ENCODE peak calls at places on chromosomes 16 and 17, in nine cellular contexts. One of them, this sample, is unnamed.

GRCh38 chr17:57911834-57912673 is 43.2 kb downstream of the CUEDC1 start:
- DNase-seq in sigmoid colon: peak; percentile 97
- DNase-seq in left ventricle myocardium inferior: peak; percentile 94
- DNase-seq in ovary: peak; percentile 61
- DNase-seq in uterus: peak; percentile 88
- DNase-seq in fibroblast of lung: peak; percentile 58
- DNase-seq in lung: peak; percentile 88
- DNase-seq in lower lobe of right lung: peak; percentile 90
- DNase-seq in heart left ventricle: peak; percentile 94
- DNase-seq in this sample: peak; percentile 67

GRCh38 chr16:31879937-31880321 is 6.3 kb downstream of the ZNF267 start:
- DNase-seq in uterus: no peak
- DNase-seq in left ventricle myocardium inferior: no peak
- DNase-seq in ovary: no peak
- DNase-seq in lung: no peak
- DNase-seq in heart left ventricle: no peak
- DNase-seq in sigmoid colon: no peak
- DNase-seq in lower lobe of right lung: no peak
- DNase-seq in fibroblast of lung: no peak
- DNase-seq in this sample: no peak

GRCh38 chr16:53775821-53776431 is 72.0 kb downstream of the FTO start:
- DNase-seq in uterus: peak; percentile 44
- DNase-seq in left ventricle myocardium inferior: peak; percentile 21
- DNase-seq in ovary: no peak
- DNase-seq in fibroblast of lung: peak; percentile 90
- DNase-seq in lung: peak; percentile 80
- DNase-seq in sigmoid colon: no peak
- DNase-seq in heart left ventricle: peak; percentile 30
- DNase-seq in lower lobe of right lung: no peak
- DNase-seq in this sample: peak; percentile 82

GRCh38 chr17:43908111-43908721 is 880 bp upstream of the MPP2 start:
- DNase-seq in fibroblast of lung: peak; percentile 83
- DNase-seq in heart left ventricle: peak; percentile 76
- DNase-seq in sigmoid colon: peak; percentile 93
- DNase-seq in ovary: peak; percentile 47
- DNase-seq in lung: peak; percentile 45
- DNase-seq in lower lobe of right lung: peak; percentile 53
- DNase-seq in uterus: peak; percentile 82
- DNase-seq in left ventricle myocardium inferior: peak; percentile 69
- DNase-seq in this sample: peak; percentile 41

GRCh38 chr17:57672205-57672632 is 72.9 kb downstream of the CCDC182 start:
- DNase-seq in sigmoid colon: no peak
- DNase-seq in left ventricle myocardium inferior: no peak
- DNase-seq in heart left ventricle: peak; percentile 9
- DNase-seq in uterus: no peak
- DNase-seq in ovary: no peak
- DNase-seq in lung: no peak
- DNase-seq in fibroblast of lung: no peak
- DNase-seq in lower lobe of right lung: no peak
- DNase-seq in this sample: no peak

GRCh38 chr17:75365009-75365930 is 40.2 kb downstream of the GRB2 start:
- DNase-seq in lung: no peak
- DNase-seq in lower lobe of right lung: no peak
- DNase-seq in uterus: no peak
- DNase-seq in left ventricle myocardium inferior: no peak
- DNase-seq in ovary: no peak
- DNase-seq in sigmoid colon: no peak
- DNase-seq in heart left ventricle: no peak
- DNase-seq in fibroblast of lung: no peak
- DNase-seq in this sample: peak; percentile 20

GRCh38 chr17:32546031-32546444 is 59.2 kb downstream of the CDK5R1 start:
- DNase-seq in ovary: no peak
- DNase-seq in lower lobe of right lung: no peak
- DNase-seq in lung: no peak
- DNase-seq in fibroblast of lung: no peak
- DNase-seq in uterus: no peak
- DNase-seq in heart left ventricle: no peak
- DNase-seq in left ventricle myocardium inferior: no peak
- DNase-seq in sigmoid colon: no peak
- DNase-seq in this sample: no peak

GRCh38 chr17:48472485-48473281 is 42.7 kb upstream of the SKAP1 start:
- DNase-seq in left ventricle myocardium inferior: no peak
- DNase-seq in lower lobe of right lung: no peak
- DNase-seq in lung: no peak
- DNase-seq in fibroblast of lung: no peak
- DNase-seq in uterus: no peak
- DNase-seq in ovary: no peak
- DNase-seq in heart left ventricle: no peak
- DNase-seq in sigmoid colon: no peak
- DNase-seq in this sample: peak; percentile 53

GRCh38 chr17:82458885-82459424 is 414 bp downstream of the NARF start:
- DNase-seq in lung: no peak
- DNase-seq in heart left ventricle: no peak
- DNase-seq in left ventricle myocardium inferior: no peak
- DNase-seq in fibroblast of lung: no peak
- DNase-seq in sigmoid colon: peak; percentile 71
- DNase-seq in lower lobe of right lung: no peak
- DNase-seq in ovary: no peak
- DNase-seq in uterus: no peak
- DNase-seq in this sample: peak; percentile 59

GRCh38 chr17:2282297-2282873 is 21.2 kb downstream of the SMG6 start:
- DNase-seq in heart left ventricle: no peak
- DNase-seq in fibroblast of lung: peak; percentile 91
- DNase-seq in lower lobe of right lung: no peak
- DNase-seq in ovary: no peak
- DNase-seq in left ventricle myocardium inferior: no peak
- DNase-seq in sigmoid colon: no peak
- DNase-seq in uterus: no peak
- DNase-seq in lung: no peak
- DNase-seq in this sample: peak; percentile 71

GRCh38 chr16:86353185-86353584 is 157.1 kb upstream of the FOXF1 start:
- DNase-seq in heart left ventricle: no peak
- DNase-seq in uterus: no peak
- DNase-seq in lung: no peak
- DNase-seq in fibroblast of lung: peak; percentile 80
- DNase-seq in left ventricle myocardium inferior: no peak
- DNase-seq in sigmoid colon: no peak
- DNase-seq in lower lobe of right lung: no peak
- DNase-seq in ovary: no peak
- DNase-seq in this sample: no peak

GRCh38 chr17:65994679-65995078 is 197.3 kb downstream of the CEP112 start:
- DNase-seq in lower lobe of right lung: no peak
- DNase-seq in heart left ventricle: no peak
- DNase-seq in fibroblast of lung: no peak
- DNase-seq in uterus: no peak
- DNase-seq in left ventricle myocardium inferior: no peak
- DNase-seq in ovary: no peak
- DNase-seq in lung: no peak
- DNase-seq in sigmoid colon: no peak
- DNase-seq in this sample: no peak

GRCh38 chr17:49932131-49932723 is 36.8 kb upstream of the DLX4 start:
- DNase-seq in ovary: no peak
- DNase-seq in left ventricle myocardium inferior: no peak
- DNase-seq in uterus: no peak
- DNase-seq in heart left ventricle: no peak
- DNase-seq in lower lobe of right lung: no peak
- DNase-seq in fibroblast of lung: no peak
- DNase-seq in lung: no peak
- DNase-seq in sigmoid colon: no peak
- DNase-seq in this sample: no peak

GRCh38 chr16:73337897-73338296 is 290.0 kb upstream of the ZFHX3 start:
- DNase-seq in left ventricle myocardium inferior: no peak
- DNase-seq in fibroblast of lung: no peak
- DNase-seq in uterus: no peak
- DNase-seq in lung: no peak
- DNase-seq in sigmoid colon: no peak
- DNase-seq in ovary: no peak
- DNase-seq in heart left ventricle: no peak
- DNase-seq in lower lobe of right lung: no peak
- DNase-seq in this sample: no peak

GRCh38 chr16:74844041-74844826 is 69.6 kb upstream of the FA2H start:
- DNase-seq in fibroblast of lung: no peak
- DNase-seq in heart left ventricle: no peak
- DNase-seq in lung: no peak
- DNase-seq in lower lobe of right lung: no peak
- DNase-seq in sigmoid colon: no peak
- DNase-seq in uterus: no peak
- DNase-seq in ovary: no peak
- DNase-seq in left ventricle myocardium inferior: no peak
- DNase-seq in this sample: no peak

GRCh38 chr16:7332611-7333010 is at the start of gene RBFOX1:
- DNase-seq in sigmoid colon: no peak
- DNase-seq in left ventricle myocardium inferior: no peak
- DNase-seq in ovary: no peak
- DNase-seq in fibroblast of lung: no peak
- DNase-seq in lung: no peak
- DNase-seq in uterus: no peak
- DNase-seq in heart left ventricle: no peak
- DNase-seq in lower lobe of right lung: no peak
- DNase-seq in this sample: no peak

GRCh38 chr17:13474073-13474800 is 127.5 kb downstream of the HS3ST3A1 start:
- DNase-seq in sigmoid colon: no peak
- DNase-seq in fibroblast of lung: no peak
- DNase-seq in heart left ventricle: no peak
- DNase-seq in left ventricle myocardium inferior: no peak
- DNase-seq in lung: no peak
- DNase-seq in uterus: no peak
- DNase-seq in lower lobe of right lung: no peak
- DNase-seq in ovary: no peak
- DNase-seq in this sample: no peak

GRCh38 chr17:391850-392249 is 39.2 kb upstream of the RPH3AL start:
- DNase-seq in sigmoid colon: no peak
- DNase-seq in fibroblast of lung: no peak
- DNase-seq in lung: no peak
- DNase-seq in ovary: no peak
- DNase-seq in left ventricle myocardium inferior: no peak
- DNase-seq in uterus: no peak
- DNase-seq in heart left ventricle: no peak
- DNase-seq in lower lobe of right lung: no peak
- DNase-seq in this sample: no peak

GRCh38 chr17:42388381-42389134 is at the start of gene STAT3:
- DNase-seq in lung: peak; percentile 100
- DNase-seq in heart left ventricle: peak; percentile 100
- DNase-seq in uterus: peak; percentile 100
- DNase-seq in lower lobe of right lung: peak; percentile 100
- DNase-seq in left ventricle myocardium inferior: peak; percentile 100
- DNase-seq in ovary: peak; percentile 100
- DNase-seq in sigmoid colon: peak; percentile 100
- DNase-seq in fibroblast of lung: peak; percentile 100
- DNase-seq in this sample: peak; percentile 100

GRCh38 chr17:31857920-31858646 is 961 bp downstream of the COPRS start:
- DNase-seq in ovary: no peak
- DNase-seq in lower lobe of right lung: no peak
- DNase-seq in sigmoid colon: no peak
- DNase-seq in heart left ventricle: no peak
- DNase-seq in uterus: no peak
- DNase-seq in lung: no peak
- DNase-seq in left ventricle myocardium inferior: no peak
- DNase-seq in fibroblast of lung: no peak
- DNase-seq in this sample: no peak

GRCh38 chr17:81419886-81420768 is 24.9 kb downstream of the BAHCC1 start:
- DNase-seq in sigmoid colon: peak; percentile 85
- DNase-seq in lower lobe of right lung: no peak
- DNase-seq in left ventricle myocardium inferior: peak; percentile 46
- DNase-seq in uterus: peak; percentile 66
- DNase-seq in heart left ventricle: no peak
- DNase-seq in fibroblast of lung: peak; percentile 37
- DNase-seq in ovary: no peak
- DNase-seq in lung: no peak
- DNase-seq in this sample: no peak
- H3K4me1 ChIP-seq in sigmoid colon: no peaks in the 10 kb centered on the region
- H3K4me1 ChIP-seq in lower lobe of right lung: peaks cover 68% of the 10 kb centered on the region
- H3K4me1 ChIP-seq in left ventricle myocardium inferior: peaks cover 81% of the 10 kb centered on the region
- H3K4me1 ChIP-seq in uterus: peaks cover 58% of the 10 kb centered on the region
- H3K4me1 ChIP-seq in heart left ventricle: peaks cover 64% of the 10 kb centered on the region
- H3K4me1 ChIP-seq in fibroblast of lung: peaks cover 59% of the 10 kb centered on the region
- H3K4me1 ChIP-seq in ovary: peaks cover 48% of the 10 kb centered on the region
- H3K4me1 ChIP-seq in lung: peaks cover 42% of the 10 kb centered on the region
- H3K4me1 ChIP-seq in this sample: peaks cover 83% of the 10 kb centered on the region

GRCh38 chr16:84546669-84547538 is 42.4 kb upstream of the MEAK7 start:
- DNase-seq in ovary: no peak
- DNase-seq in left ventricle myocardium inferior: no peak
- DNase-seq in heart left ventricle: no peak
- DNase-seq in uterus: no peak
- DNase-seq in lower lobe of right lung: peak; percentile 13
- DNase-seq in lung: no peak
- DNase-seq in fibroblast of lung: no peak
- DNase-seq in sigmoid colon: no peak
- DNase-seq in this sample: no peak
- H3K4me3 ChIP-seq in ovary: no peak overlapping the region
- H3K4me3 ChIP-seq in left ventricle myocardium inferior: no peak overlapping the region
- H3K4me3 ChIP-seq in heart left ventricle: no peak overlapping the region
- H3K4me3 ChIP-seq in uterus: no peak overlapping the region
- H3K4me3 ChIP-seq in lower lobe of right lung: no peak overlapping the region
- H3K4me3 ChIP-seq in lung: no peak overlapping the region
- H3K4me3 ChIP-seq in fibroblast of lung: no peak overlapping the region
- H3K4me3 ChIP-seq in sigmoid colon: no peak overlapping the region
- H3K4me3 ChIP-seq in this sample: no peak overlapping the region

DNA sequence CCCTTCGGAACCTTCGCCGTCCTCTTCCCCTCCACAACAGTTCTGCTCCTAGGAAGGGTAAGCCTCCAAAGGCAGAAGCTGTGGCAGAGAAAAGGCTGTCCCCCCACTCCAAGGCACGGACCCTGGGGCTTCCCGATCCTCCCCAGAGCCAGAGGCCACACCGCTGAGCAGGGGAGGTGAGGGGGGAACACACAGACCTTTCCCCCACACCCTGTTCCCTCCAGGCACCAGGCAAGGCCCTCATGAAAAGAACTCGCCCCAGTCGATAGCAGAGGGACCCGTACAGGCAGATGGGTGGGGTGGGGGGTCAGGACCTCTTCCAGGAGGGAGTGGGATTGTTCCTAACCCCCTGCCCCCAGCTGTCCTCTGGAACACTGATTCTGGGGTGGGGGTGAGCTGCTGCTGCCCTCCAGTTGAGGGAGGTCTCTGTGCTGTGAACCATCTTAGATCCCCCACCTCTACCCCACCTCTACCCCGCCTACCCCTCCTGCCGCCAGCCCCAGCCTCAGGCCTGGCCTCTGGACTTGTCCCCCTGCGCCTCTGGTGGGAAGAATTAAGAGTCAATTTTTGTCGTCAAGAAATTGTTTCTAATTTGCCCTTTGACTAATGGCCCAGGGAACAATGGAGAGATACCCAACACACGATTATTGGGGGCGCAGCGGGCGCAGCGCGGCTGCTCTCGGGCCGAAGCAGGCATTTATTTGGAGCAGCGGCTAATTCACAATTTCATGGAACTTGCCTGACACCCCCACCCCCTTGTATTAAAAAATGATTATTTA is 4.6 kb upstream of the BAHCC1 start:
- DNase-seq in fibroblast of lung: no peak
- DNase-seq in heart left ventricle: no peak
- DNase-seq in lower lobe of right lung: no peak
- DNase-seq in lung: no peak
- DNase-seq in left ventricle myocardium inferior: no peak
- DNase-seq in ovary: no peak
- DNase-seq in uterus: peak; percentile 17
- DNase-seq in sigmoid colon: no peak
- DNase-seq in this sample: no peak
- H3K27me3 ChIP-seq in fibroblast of lung: no peaks in the 10 kb centered on the region
- H3K27me3 ChIP-seq in heart left ventricle: no peaks in the 10 kb centered on the region
- H3K27me3 ChIP-seq in lower lobe of right lung: no peaks in the 10 kb centered on the region
- H3K27me3 ChIP-seq in lung: no peaks in the 10 kb centered on the region
- H3K27me3 ChIP-seq in left ventricle myocardium inferior: no peaks in the 10 kb centered on the region
- H3K27me3 ChIP-seq in ovary: no peaks in the 10 kb centered on the region
- H3K27me3 ChIP-seq in uterus: no peaks in the 10 kb centered on the region
- H3K27me3 ChIP-seq in sigmoid colon: no peaks in the 10 kb centered on the region
- H3K27me3 ChIP-seq in this sample: peaks cover 14% of the 10 kb centered on the region

GRCh38 chr17:76416899-76417298 is 32.5 kb downstream of the SPHK1 start:
- DNase-seq in heart left ventricle: no peak
- DNase-seq in uterus: no peak
- DNase-seq in lower lobe of right lung: no peak
- DNase-seq in fibroblast of lung: no peak
- DNase-seq in ovary: no peak
- DNase-seq in lung: no peak
- DNase-seq in left ventricle myocardium inferior: no peak
- DNase-seq in sigmoid colon: no peak
- DNase-seq in this sample: no peak
- H3K4me1 ChIP-seq in heart left ventricle: peaks cover 46% of the 10 kb centered on the region
- H3K4me1 ChIP-seq in uterus: peaks cover 11% of the 10 kb centered on the region
- H3K4me1 ChIP-seq in lower lobe of right lung: peaks cover 23% of the 10 kb centered on the region
- H3K4me1 ChIP-seq in fibroblast of lung: peaks cover 7% of the 10 kb centered on the region
- H3K4me1 ChIP-seq in ovary: peaks cover 27% of the 10 kb centered on the region
- H3K4me1 ChIP-seq in lung: peaks cover 16% of the 10 kb centered on the region
- H3K4me1 ChIP-seq in left ventricle myocardium inferior: peaks cover 91% of the 10 kb centered on the region
- H3K4me1 ChIP-seq in sigmoid colon: no peaks in the 10 kb centered on the region
- H3K4me1 ChIP-seq in this sample: peaks cover 5% of the 10 kb centered on the region